ENCODE peak calls at places on chromosome 21, in ten cellular contexts. One of them, this sample, is unnamed.

GRCh38 chr21:38086580-38086979 is 170.2 kb upstream of the KCNJ15 start:
- DNase-seq in CD8-positive, alpha-beta T cell: no peak
- DNase-seq in ascending aorta: no peak
- DNase-seq in CD8-positive, alpha-beta memory T cell: no peak
- DNase-seq in adrenal gland: no peak
- DNase-seq in H9: no peak
- DNase-seq in mucosa of descending colon: no peak
- DNase-seq in fibroblast of lung: no peak
- DNase-seq in psoas muscle: no peak
- DNase-seq in CD4-positive, CD25-positive, alpha-beta regulatory T cell: no peak
- DNase-seq in this sample: no peak

GRCh38 chr21:27057997-27058396 is 91.1 kb upstream of the ADAMTS5 start:
- DNase-seq in psoas muscle: no peak
- DNase-seq in CD4-positive, CD25-positive, alpha-beta regulatory T cell: no peak
- DNase-seq in CD8-positive, alpha-beta T cell: no peak
- DNase-seq in CD8-positive, alpha-beta memory T cell: no peak
- DNase-seq in mucosa of descending colon: no peak
- DNase-seq in H9: no peak
- DNase-seq in ascending aorta: no peak
- DNase-seq in adrenal gland: no peak
- DNase-seq in fibroblast of lung: no peak
- DNase-seq in this sample: no peak

GRCh38 chr21:42741056-42741455 is 87.6 kb downstream of the PDE9A start:
- DNase-seq in psoas muscle: no peak
- DNase-seq in ascending aorta: no peak
- DNase-seq in mucosa of descending colon: no peak
- DNase-seq in fibroblast of lung: no peak
- DNase-seq in CD8-positive, alpha-beta T cell: no peak
- DNase-seq in CD4-positive, CD25-positive, alpha-beta regulatory T cell: no peak
- DNase-seq in CD8-positive, alpha-beta memory T cell: no peak
- DNase-seq in adrenal gland: no peak
- DNase-seq in H9: no peak
- DNase-seq in this sample: no peak

GRCh38 chr21:46183910-46184624 is at the start of gene SPATC1L:
- DNase-seq in fibroblast of lung: peak; percentile 85
- DNase-seq in H9: peak; percentile 63
- DNase-seq in ascending aorta: no peak
- DNase-seq in CD8-positive, alpha-beta T cell: no peak
- DNase-seq in adrenal gland: peak; percentile 83
- DNase-seq in CD8-positive, alpha-beta memory T cell: no peak
- DNase-seq in CD4-positive, CD25-positive, alpha-beta regulatory T cell: no peak
- DNase-seq in mucosa of descending colon: peak; percentile 64
- DNase-seq in psoas muscle: peak; percentile 75
- DNase-seq in this sample: peak; percentile 83

GRCh38 chr21:46136739-46137349 is 18.5 kb downstream of the FTCD start:
- DNase-seq in adrenal gland: no peak
- DNase-seq in fibroblast of lung: no peak
- DNase-seq in CD4-positive, CD25-positive, alpha-beta regulatory T cell: no peak
- DNase-seq in CD8-positive, alpha-beta T cell: no peak
- DNase-seq in psoas muscle: no peak
- DNase-seq in ascending aorta: no peak
- DNase-seq in mucosa of descending colon: no peak
- DNase-seq in H9: no peak
- DNase-seq in CD8-positive, alpha-beta memory T cell: no peak
- DNase-seq in this sample: no peak

GRCh38 chr21:34792504-34793089 is 123.8 kb downstream of the CLIC6 start:
- DNase-seq in ascending aorta: no peak
- DNase-seq in psoas muscle: no peak
- DNase-seq in CD8-positive, alpha-beta memory T cell: no peak
- DNase-seq in fibroblast of lung: no peak
- DNase-seq in CD4-positive, CD25-positive, alpha-beta regulatory T cell: no peak
- DNase-seq in adrenal gland: no peak
- DNase-seq in H9: no peak
- DNase-seq in CD8-positive, alpha-beta T cell: no peak
- DNase-seq in mucosa of descending colon: no peak
- DNase-seq in this sample: no peak

GRCh38 chr21:37848721-37849490 is 67.4 kb downstream of the KCNJ6 start:
- DNase-seq in adrenal gland: no peak
- DNase-seq in CD4-positive, CD25-positive, alpha-beta regulatory T cell: no peak
- DNase-seq in CD8-positive, alpha-beta T cell: no peak
- DNase-seq in CD8-positive, alpha-beta memory T cell: no peak
- DNase-seq in psoas muscle: no peak
- DNase-seq in fibroblast of lung: peak; percentile 72
- DNase-seq in H9: no peak
- DNase-seq in mucosa of descending colon: no peak
- DNase-seq in ascending aorta: no peak
- DNase-seq in this sample: no peak

GRCh38 chr21:38987551-38988210 is 182.0 kb downstream of the ETS2 start:
- DNase-seq in fibroblast of lung: no peak
- DNase-seq in CD8-positive, alpha-beta memory T cell: no peak
- DNase-seq in adrenal gland: no peak
- DNase-seq in psoas muscle: no peak
- DNase-seq in CD8-positive, alpha-beta T cell: no peak
- DNase-seq in H9: no peak
- DNase-seq in CD4-positive, CD25-positive, alpha-beta regulatory T cell: no peak
- DNase-seq in ascending aorta: no peak
- DNase-seq in mucosa of descending colon: no peak
- DNase-seq in this sample: no peak

GRCh38 chr21:41961753-41962152 is 7.9 kb upstream of the C2CD2 start:
- DNase-seq in CD8-positive, alpha-beta T cell: no peak
- DNase-seq in mucosa of descending colon: no peak
- DNase-seq in CD8-positive, alpha-beta memory T cell: no peak
- DNase-seq in ascending aorta: no peak
- DNase-seq in CD4-positive, CD25-positive, alpha-beta regulatory T cell: no peak
- DNase-seq in fibroblast of lung: no peak
- DNase-seq in psoas muscle: no peak
- DNase-seq in adrenal gland: no peak
- DNase-seq in H9: no peak
- DNase-seq in this sample: no peak

GRCh38 chr21:34517491-34518245 is 5.7 kb upstream of the KCNE1 start:
- DNase-seq in CD4-positive, CD25-positive, alpha-beta regulatory T cell: no peak
- DNase-seq in fibroblast of lung: no peak
- DNase-seq in adrenal gland: no peak
- DNase-seq in H9: no peak
- DNase-seq in CD8-positive, alpha-beta T cell: no peak
- DNase-seq in ascending aorta: no peak
- DNase-seq in CD8-positive, alpha-beta memory T cell: no peak
- DNase-seq in mucosa of descending colon: no peak
- DNase-seq in psoas muscle: no peak
- DNase-seq in this sample: no peak

GRCh38 chr21:14591882-14592281 is 45.8 kb upstream of the SAMSN1 start:
- DNase-seq in CD4-positive, CD25-positive, alpha-beta regulatory T cell: peak; percentile 28
- DNase-seq in mucosa of descending colon: peak; percentile 31
- DNase-seq in CD8-positive, alpha-beta memory T cell: no peak
- DNase-seq in adrenal gland: peak; percentile 72
- DNase-seq in fibroblast of lung: peak; percentile 8
- DNase-seq in psoas muscle: peak; percentile 11
- DNase-seq in ascending aorta: no peak
- DNase-seq in H9: no peak
- DNase-seq in CD8-positive, alpha-beta T cell: no peak
- DNase-seq in this sample: no peak

GRCh38 chr21:42556960-42557359 is 43.3 kb downstream of the SLC37A1 start:
- DNase-seq in psoas muscle: no peak
- DNase-seq in mucosa of descending colon: no peak
- DNase-seq in ascending aorta: no peak
- DNase-seq in adrenal gland: no peak
- DNase-seq in CD8-positive, alpha-beta memory T cell: no peak
- DNase-seq in fibroblast of lung: no peak
- DNase-seq in CD8-positive, alpha-beta T cell: no peak
- DNase-seq in H9: no peak
- DNase-seq in CD4-positive, CD25-positive, alpha-beta regulatory T cell: no peak
- DNase-seq in this sample: no peak

GRCh38 chr21:41606706-41607105 is 98.7 kb upstream of the TMPRSS2 start:
- DNase-seq in mucosa of descending colon: no peak
- DNase-seq in ascending aorta: no peak
- DNase-seq in adrenal gland: no peak
- DNase-seq in fibroblast of lung: no peak
- DNase-seq in CD8-positive, alpha-beta T cell: no peak
- DNase-seq in H9: no peak
- DNase-seq in CD8-positive, alpha-beta memory T cell: no peak
- DNase-seq in CD4-positive, CD25-positive, alpha-beta regulatory T cell: no peak
- DNase-seq in psoas muscle: no peak
- DNase-seq in this sample: no peak

GRCh38 chr21:38982096-38982495 is 176.4 kb downstream of the ETS2 start:
- DNase-seq in psoas muscle: no peak
- DNase-seq in fibroblast of lung: peak; percentile 59
- DNase-seq in CD8-positive, alpha-beta T cell: no peak
- DNase-seq in ascending aorta: no peak
- DNase-seq in mucosa of descending colon: no peak
- DNase-seq in H9: peak; percentile 78
- DNase-seq in CD4-positive, CD25-positive, alpha-beta regulatory T cell: no peak
- DNase-seq in CD8-positive, alpha-beta memory T cell: no peak
- DNase-seq in adrenal gland: no peak
- DNase-seq in this sample: no peak

GRCh38 chr21:21751286-21751685 is 753.1 kb downstream of the NCAM2 start:
- DNase-seq in H9: no peak
- DNase-seq in mucosa of descending colon: no peak
- DNase-seq in psoas muscle: no peak
- DNase-seq in ascending aorta: no peak
- DNase-seq in adrenal gland: no peak
- DNase-seq in CD4-positive, CD25-positive, alpha-beta regulatory T cell: no peak
- DNase-seq in fibroblast of lung: no peak
- DNase-seq in CD8-positive, alpha-beta T cell: no peak
- DNase-seq in CD8-positive, alpha-beta memory T cell: no peak
- DNase-seq in this sample: no peak

GRCh38 chr21:38277501-38278111 is 20.8 kb downstream of the KCNJ15 start:
- DNase-seq in CD8-positive, alpha-beta T cell: no peak
- DNase-seq in CD4-positive, CD25-positive, alpha-beta regulatory T cell: no peak
- DNase-seq in mucosa of descending colon: no peak
- DNase-seq in H9: no peak
- DNase-seq in CD8-positive, alpha-beta memory T cell: no peak
- DNase-seq in fibroblast of lung: peak; percentile 100
- DNase-seq in adrenal gland: peak; percentile 86
- DNase-seq in psoas muscle: peak; percentile 35
- DNase-seq in ascending aorta: no peak
- DNase-seq in this sample: no peak

GRCh38 chr21:15496896-15497295 is 232.9 kb upstream of the USP25 start:
- DNase-seq in CD8-positive, alpha-beta memory T cell: no peak
- DNase-seq in mucosa of descending colon: no peak
- DNase-seq in CD4-positive, CD25-positive, alpha-beta regulatory T cell: no peak
- DNase-seq in adrenal gland: no peak
- DNase-seq in psoas muscle: no peak
- DNase-seq in H9: no peak
- DNase-seq in CD8-positive, alpha-beta T cell: no peak
- DNase-seq in ascending aorta: no peak
- DNase-seq in fibroblast of lung: no peak
- DNase-seq in this sample: no peak

GRCh38 chr21:30813174-30813573 is at the start of gene KRTAP8-1:
- DNase-seq in psoas muscle: no peak
- DNase-seq in ascending aorta: no peak
- DNase-seq in CD4-positive, CD25-positive, alpha-beta regulatory T cell: no peak
- DNase-seq in fibroblast of lung: no peak
- DNase-seq in CD8-positive, alpha-beta T cell: no peak
- DNase-seq in adrenal gland: no peak
- DNase-seq in CD8-positive, alpha-beta memory T cell: no peak
- DNase-seq in H9: no peak
- DNase-seq in mucosa of descending colon: no peak
- DNase-seq in this sample: no peak

DNA sequence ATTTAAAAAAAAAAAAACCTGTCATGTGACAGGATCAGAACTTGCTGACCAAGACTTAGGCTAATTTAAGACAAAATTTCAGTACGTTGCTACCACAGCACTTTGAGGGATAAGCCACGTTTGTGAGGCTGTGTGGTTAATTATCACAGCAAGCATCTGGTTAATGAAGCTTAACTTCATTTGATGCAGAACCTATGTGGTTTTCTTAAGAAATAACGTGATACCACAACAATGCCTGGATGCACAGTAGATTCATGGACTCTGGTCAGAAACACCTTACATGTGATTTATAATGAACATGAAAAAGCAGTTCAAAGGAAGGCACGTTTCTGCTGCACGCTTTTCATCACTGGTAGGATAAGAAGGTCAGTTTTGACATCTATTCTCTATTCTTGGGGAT is 5.8 kb upstream of the KRTAP8-1 start:
- DNase-seq in H9: no peak
- DNase-seq in mucosa of descending colon: no peak
- DNase-seq in adrenal gland: no peak
- DNase-seq in CD8-positive, alpha-beta memory T cell: no peak
- DNase-seq in fibroblast of lung: no peak
- DNase-seq in ascending aorta: no peak
- DNase-seq in psoas muscle: no peak
- DNase-seq in CD4-positive, CD25-positive, alpha-beta regulatory T cell: no peak
- DNase-seq in CD8-positive, alpha-beta T cell: no peak
- DNase-seq in this sample: no peak
- H3K9me3 ChIP-seq in H9: no peaks in the 10 kb centered on the region
- H3K9me3 ChIP-seq in mucosa of descending colon: peaks cover 47% of the 10 kb centered on the region
- H3K9me3 ChIP-seq in adrenal gland: no peaks in the 10 kb centered on the region
- H3K9me3 ChIP-seq in CD8-positive, alpha-beta memory T cell: no peaks in the 10 kb centered on the region
- H3K9me3 ChIP-seq in fibroblast of lung: no peaks in the 10 kb centered on the region
- H3K9me3 ChIP-seq in ascending aorta: no peaks in the 10 kb centered on the region
- H3K9me3 ChIP-seq in psoas muscle: no peaks in the 10 kb centered on the region
- H3K9me3 ChIP-seq in CD4-positive, CD25-positive, alpha-beta regulatory T cell: no peaks in the 10 kb centered on the region
- H3K9me3 ChIP-seq in CD8-positive, alpha-beta T cell: no peaks in the 10 kb centered on the region
- H3K9me3 ChIP-seq in this sample: no peaks in the 10 kb centered on the region

GRCh38 chr21:17783003-17783402 is 36.2 kb downstream of the C21orf91 start:
- DNase-seq in mucosa of descending colon: no peak
- DNase-seq in psoas muscle: no peak
- DNase-seq in CD8-positive, alpha-beta T cell: no peak
- DNase-seq in CD8-positive, alpha-beta memory T cell: no peak
- DNase-seq in H9: no peak
- DNase-seq in ascending aorta: no peak
- DNase-seq in adrenal gland: no peak
- DNase-seq in fibroblast of lung: no peak
- DNase-seq in CD4-positive, CD25-positive, alpha-beta regulatory T cell: no peak
- DNase-seq in this sample: no peak
- H3K9me3 ChIP-seq in mucosa of descending colon: no peaks in the 10 kb centered on the region
- H3K9me3 ChIP-seq in psoas muscle: no peaks in the 10 kb centered on the region
- H3K9me3 ChIP-seq in CD8-positive, alpha-beta T cell: no peaks in the 10 kb centered on the region
- H3K9me3 ChIP-seq in CD8-positive, alpha-beta memory T cell: no peaks in the 10 kb centered on the region
- H3K9me3 ChIP-seq in H9: no peaks in the 10 kb centered on the region
- H3K9me3 ChIP-seq in ascending aorta: no peaks in the 10 kb centered on the region
- H3K9me3 ChIP-seq in adrenal gland: no peaks in the 10 kb centered on the region
- H3K9me3 ChIP-seq in fibroblast of lung: no peaks in the 10 kb centered on the region
- H3K9me3 ChIP-seq in CD4-positive, CD25-positive, alpha-beta regulatory T cell: no peaks in the 10 kb centered on the region
- H3K9me3 ChIP-seq in this sample: peaks cover 7% of the 10 kb centered on the region

GRCh38 chr21:31900121-31900895 is 27.5 kb downstream of the HUNK start:
- DNase-seq in fibroblast of lung: no peak
- DNase-seq in H9: no peak
- DNase-seq in CD8-positive, alpha-beta memory T cell: no peak
- DNase-seq in adrenal gland: no peak
- DNase-seq in ascending aorta: no peak
- DNase-seq in psoas muscle: no peak
- DNase-seq in CD4-positive, CD25-positive, alpha-beta regulatory T cell: no peak
- DNase-seq in CD8-positive, alpha-beta T cell: no peak
- DNase-seq in mucosa of descending colon: peak; percentile 80
- DNase-seq in this sample: no peak
- H3K9me3 ChIP-seq in fibroblast of lung: no peaks in the 10 kb centered on the region
- H3K9me3 ChIP-seq in H9: no peaks in the 10 kb centered on the region
- H3K9me3 ChIP-seq in CD8-positive, alpha-beta memory T cell: no peaks in the 10 kb centered on the region
- H3K9me3 ChIP-seq in adrenal gland: no peaks in the 10 kb centered on the region
- H3K9me3 ChIP-seq in ascending aorta: no peaks in the 10 kb centered on the region
- H3K9me3 ChIP-seq in psoas muscle: no peaks in the 10 kb centered on the region
- H3K9me3 ChIP-seq in CD4-positive, CD25-positive, alpha-beta regulatory T cell: no peaks in the 10 kb centered on the region
- H3K9me3 ChIP-seq in CD8-positive, alpha-beta T cell: no peaks in the 10 kb centered on the region
- H3K9me3 ChIP-seq in mucosa of descending colon: no peaks in the 10 kb centered on the region
- H3K9me3 ChIP-seq in this sample: no peaks in the 10 kb centered on the region

GRCh38 chr21:20083336-20083735 is 914.9 kb upstream of the NCAM2 start:
- DNase-seq in psoas muscle: no peak
- DNase-seq in adrenal gland: no peak
- DNase-seq in H9: no peak
- DNase-seq in CD8-positive, alpha-beta memory T cell: no peak
- DNase-seq in ascending aorta: no peak
- DNase-seq in fibroblast of lung: no peak
- DNase-seq in mucosa of descending colon: peak; percentile 22
- DNase-seq in CD8-positive, alpha-beta T cell: no peak
- DNase-seq in CD4-positive, CD25-positive, alpha-beta regulatory T cell: no peak
- DNase-seq in this sample: no peak
- H3K9me3 ChIP-seq in psoas muscle: no peaks in the 10 kb centered on the region
- H3K9me3 ChIP-seq in adrenal gland: no peaks in the 10 kb centered on the region
- H3K9me3 ChIP-seq in H9: no peaks in the 10 kb centered on the region
- H3K9me3 ChIP-seq in CD8-positive, alpha-beta memory T cell: no peaks in the 10 kb centered on the region
- H3K9me3 ChIP-seq in ascending aorta: no peaks in the 10 kb centered on the region
- H3K9me3 ChIP-seq in fibroblast of lung: no peaks in the 10 kb centered on the region
- H3K9me3 ChIP-seq in mucosa of descending colon: no peaks in the 10 kb centered on the region
- H3K9me3 ChIP-seq in CD8-positive, alpha-beta T cell: no peaks in the 10 kb centered on the region
- H3K9me3 ChIP-seq in CD4-positive, CD25-positive, alpha-beta regulatory T cell: no peaks in the 10 kb centered on the region
- H3K9me3 ChIP-seq in this sample: no peaks in the 10 kb centered on the region